ENCODE peak calls at places on chromosome 20, in seven cellular contexts. G, J, S, Y, K, O and N are unnamed samples.

GRCh38 chr20:44849712-44850111 is 35.8 kb upstream of the YWHAB start:
- DNase-seq in J (no peak), S (no peak), O (no peak), K (no peak), Y (no peak), G (no peak), N (no peak)

GRCh38 chr20:37309290-37309689 is 19.8 kb downstream of the MANBAL start:
- DNase-seq in Y (no peak), O (no peak), J (no peak), K (no peak), S (no peak), G (peak; percentile 19), N (no peak)

GRCh38 chr20:8153281-8153908 is 21.3 kb downstream of the PLCB1 start:
- DNase-seq in O (no peak), G (no peak), S (no peak), Y (no peak), J (no peak), K (no peak), N (no peak)

GRCh38 chr20:61630240-61630650 is 378.2 kb downstream of the CDH4 start:
- DNase-seq in O (no peak), S (no peak), G (no peak), Y (no peak), K (no peak), J (no peak), N (no peak)

GRCh38 chr20:49385471-49385870 is 97.0 kb downstream of the KCNB1 start:
- DNase-seq in K (peak; percentile 6), J (no peak), S (no peak), O (peak; percentile 40), G (no peak), Y (no peak), N (peak; percentile 34)

GRCh38 chr20:46828471-46828870 is 66.2 kb upstream of the EYA2 start:
- DNase-seq in S (no peak), Y (no peak), J (no peak), G (no peak), O (no peak), K (no peak), N (no peak)

GRCh38 chr20:49347156-49347555 is 69.3 kb upstream of the ZNFX1 start:
- DNase-seq in S (no peak), O (no peak), K (no peak), J (no peak), Y (no peak), G (no peak), N (no peak)

GRCh38 chr20:53773792-53774371 is 180.2 kb upstream of the ZNF217 start:
- DNase-seq in J (no peak), G (no peak), O (no peak), Y (no peak), K (no peak), S (no peak), N (no peak)

GRCh38 chr20:62320581-62321354 is 18.0 kb downstream of the ADRM1 start:
- DNase-seq in K (peak; percentile 51), S (no peak), J (no peak), O (peak; percentile 56), G (no peak), Y (no peak), N (no peak)

GRCh38 chr20:43456809-43457639 is 672 bp upstream of the SRSF6 start:
- DNase-seq in J (peak; percentile 86), G (peak; percentile 89), Y (peak; percentile 91), K (peak; percentile 92), O (peak; percentile 85), S (peak; percentile 84), N (peak; percentile 94)

GRCh38 chr20:57698867-57699275 is 10.9 kb downstream of the PMEPA1 start:
- DNase-seq in S (no peak), O (no peak), K (no peak), J (no peak), Y (no peak), G (no peak), N (no peak)

GRCh38 chr20:9061434-9061833 is 7.5 kb upstream of the PLCB4 start:
- DNase-seq in S (no peak), J (no peak), O (no peak), Y (no peak), K (no peak), G (no peak), N (no peak)